ENCODE peak calls at places on chromosomes 5 and 9, in six cellular contexts. One of them, this sample, is unnamed.

GRCh38 chr5:159099049-159099760 is 511 bp downstream of the EBF1 start:
- DNase-seq in IMR-90: peak; percentile 63
- DNase-seq in H1: peak; percentile 60
- DNase-seq in neuronal stem cell: peak; percentile 53
- DNase-seq in mesenchymal stem cell: peak; percentile 60
- DNase-seq in trophoblast cell: peak; percentile 40
- DNase-seq in this sample: peak; percentile 36

GRCh38 chr9:35489313-35490154 is at the start of gene RUSC2:
- DNase-seq in IMR-90: peak; percentile 90
- DNase-seq in H1: peak; percentile 93
- DNase-seq in neuronal stem cell: peak; percentile 89
- DNase-seq in mesenchymal stem cell: peak; percentile 95
- DNase-seq in trophoblast cell: peak; percentile 94
- DNase-seq in this sample: peak; percentile 89

GRCh38 chr9:87149794-87150193 is 202.5 kb upstream of the GAS1 start:
- DNase-seq in IMR-90: peak; percentile 25
- DNase-seq in H1: no peak
- DNase-seq in neuronal stem cell: no peak
- DNase-seq in mesenchymal stem cell: no peak
- DNase-seq in trophoblast cell: no peak
- DNase-seq in this sample: no peak

GRCh38 chr5:150836703-150837102 is 9.6 kb upstream of the IRGM start:
- DNase-seq in IMR-90: no peak
- DNase-seq in H1: peak; percentile 49
- DNase-seq in neuronal stem cell: no peak
- DNase-seq in mesenchymal stem cell: no peak
- DNase-seq in trophoblast cell: peak; percentile 45
- DNase-seq in this sample: peak; percentile 84

GRCh38 chr5:107805819-107806218 is 135.1 kb upstream of the EFNA5 start:
- DNase-seq in IMR-90: no peak
- DNase-seq in H1: no peak
- DNase-seq in neuronal stem cell: peak; percentile 36
- DNase-seq in mesenchymal stem cell: no peak
- DNase-seq in trophoblast cell: no peak
- DNase-seq in this sample: no peak

GRCh38 chr9:20376042-20376441 is 246.3 kb downstream of the MLLT3 start:
- DNase-seq in IMR-90: no peak
- DNase-seq in H1: no peak
- DNase-seq in neuronal stem cell: no peak
- DNase-seq in mesenchymal stem cell: no peak
- DNase-seq in trophoblast cell: no peak
- DNase-seq in this sample: no peak

GRCh38 chr5:133446440-133446839 is 165.9 kb downstream of the FSTL4 start:
- DNase-seq in IMR-90: no peak
- DNase-seq in H1: no peak
- DNase-seq in neuronal stem cell: no peak
- DNase-seq in mesenchymal stem cell: no peak
- DNase-seq in trophoblast cell: no peak
- DNase-seq in this sample: no peak

GRCh38 chr9:93297659-93298497 is 113.9 kb downstream of the WNK2 start:
- DNase-seq in IMR-90: no peak
- DNase-seq in H1: peak; percentile 57
- DNase-seq in neuronal stem cell: no peak
- DNase-seq in mesenchymal stem cell: no peak
- DNase-seq in trophoblast cell: no peak
- DNase-seq in this sample: peak; percentile 57

GRCh38 chr5:73938280-73938937 is 312.4 kb downstream of the ARHGEF28 start:
- DNase-seq in IMR-90: peak; percentile 96
- DNase-seq in H1: no peak
- DNase-seq in neuronal stem cell: no peak
- DNase-seq in mesenchymal stem cell: peak; percentile 95
- DNase-seq in trophoblast cell: peak; percentile 94
- DNase-seq in this sample: no peak

GRCh38 chr5:171625646-171626045 is 160.0 kb upstream of the SMIM23 start:
- DNase-seq in IMR-90: no peak
- DNase-seq in H1: no peak
- DNase-seq in neuronal stem cell: no peak
- DNase-seq in mesenchymal stem cell: no peak
- DNase-seq in trophoblast cell: no peak
- DNase-seq in this sample: no peak

GRCh38 chr9:113720495-113720894 is 155.6 kb upstream of the ZNF618 start:
- DNase-seq in IMR-90: no peak
- DNase-seq in H1: peak; percentile 31
- DNase-seq in neuronal stem cell: no peak
- DNase-seq in mesenchymal stem cell: no peak
- DNase-seq in trophoblast cell: no peak
- DNase-seq in this sample: peak; percentile 32

GRCh38 chr5:10524376-10525123 is 39.3 kb upstream of the ANKRD33B start:
- DNase-seq in IMR-90: peak; percentile 97
- DNase-seq in H1: no peak
- DNase-seq in neuronal stem cell: no peak
- DNase-seq in mesenchymal stem cell: peak; percentile 82
- DNase-seq in trophoblast cell: peak; percentile 36
- DNase-seq in this sample: no peak

GRCh38 chr5:36450229-36451024 is 148.7 kb upstream of the RANBP3L start:
- DNase-seq in IMR-90: no peak
- DNase-seq in H1: no peak
- DNase-seq in neuronal stem cell: no peak
- DNase-seq in mesenchymal stem cell: no peak
- DNase-seq in trophoblast cell: no peak
- DNase-seq in this sample: no peak

GRCh38 chr5:78592735-78593386 is 55.7 kb downstream of the LHFPL2 start:
- DNase-seq in IMR-90: no peak
- DNase-seq in H1: no peak
- DNase-seq in neuronal stem cell: no peak
- DNase-seq in mesenchymal stem cell: no peak
- DNase-seq in trophoblast cell: no peak
- DNase-seq in this sample: no peak

GRCh38 chr5:135832263-135832555 is 2.3 kb upstream of the SLC25A48 start:
- DNase-seq in IMR-90: no peak
- DNase-seq in H1: no peak
- DNase-seq in neuronal stem cell: no peak
- DNase-seq in mesenchymal stem cell: no peak
- DNase-seq in trophoblast cell: no peak
- DNase-seq in this sample: no peak

GRCh38 chr9:77661696-77662095 is 13.6 kb upstream of the GNA14 start:
- DNase-seq in IMR-90: no peak
- DNase-seq in H1: no peak
- DNase-seq in neuronal stem cell: no peak
- DNase-seq in mesenchymal stem cell: no peak
- DNase-seq in trophoblast cell: no peak
- DNase-seq in this sample: no peak

GRCh38 chr9:18442629-18443491 is 31.1 kb upstream of the ADAMTSL1 start:
- DNase-seq in IMR-90: peak; percentile 87
- DNase-seq in H1: peak; percentile 70
- DNase-seq in neuronal stem cell: peak; percentile 67
- DNase-seq in mesenchymal stem cell: peak; percentile 70
- DNase-seq in trophoblast cell: peak; percentile 73
- DNase-seq in this sample: peak; percentile 85

GRCh38 chr5:69136296-69136695 is 30.7 kb upstream of the CCNB1 start:
- DNase-seq in IMR-90: no peak
- DNase-seq in H1: no peak
- DNase-seq in neuronal stem cell: no peak
- DNase-seq in mesenchymal stem cell: peak; percentile 41
- DNase-seq in trophoblast cell: peak; percentile 89
- DNase-seq in this sample: no peak

GRCh38 chr5:112036206-112036605 is 279.2 kb upstream of the NREP start:
- DNase-seq in IMR-90: peak; percentile 3
- DNase-seq in H1: no peak
- DNase-seq in neuronal stem cell: no peak
- DNase-seq in mesenchymal stem cell: no peak
- DNase-seq in trophoblast cell: peak; percentile 46
- DNase-seq in this sample: no peak

GRCh38 chr5:133753856-133754255 is 141.5 kb upstream of the FSTL4 start:
- DNase-seq in IMR-90: no peak
- DNase-seq in H1: no peak
- DNase-seq in neuronal stem cell: no peak
- DNase-seq in mesenchymal stem cell: no peak
- DNase-seq in trophoblast cell: no peak
- DNase-seq in this sample: no peak

GRCh38 chr5:152688561-152689274 is 283.6 kb upstream of the NMUR2 start:
- DNase-seq in IMR-90: peak; percentile 11
- DNase-seq in H1: no peak
- DNase-seq in neuronal stem cell: no peak
- DNase-seq in mesenchymal stem cell: peak; percentile 80
- DNase-seq in trophoblast cell: peak; percentile 67
- DNase-seq in this sample: no peak

GRCh38 chr9:11312976-11313375 is 700.2 kb upstream of the PTPRD start:
- DNase-seq in IMR-90: no peak
- DNase-seq in H1: no peak
- DNase-seq in neuronal stem cell: no peak
- DNase-seq in mesenchymal stem cell: peak; percentile 69
- DNase-seq in trophoblast cell: no peak
- DNase-seq in this sample: no peak

GRCh38 chr5:81750308-81751008 is 439 bp downstream of the SSBP2 start:
- DNase-seq in IMR-90: no peak
- DNase-seq in H1: no peak
- DNase-seq in neuronal stem cell: no peak
- DNase-seq in mesenchymal stem cell: no peak
- DNase-seq in trophoblast cell: no peak
- DNase-seq in this sample: no peak
- H4K8ac ChIP-seq in IMR-90: peak overlapping the region; percentile 17
- H4K8ac ChIP-seq in H1: peak overlapping the region; percentile 62
- H4K8ac ChIP-seq in neuronal stem cell: no peak overlapping the region
- H4K8ac ChIP-seq in mesenchymal stem cell: no peak overlapping the region
- H4K8ac ChIP-seq in trophoblast cell: no peak overlapping the region
- H4K8ac ChIP-seq in this sample: no peak overlapping the region

GRCh38 chr9:134496413-134497282 is 145.0 kb upstream of the COL5A1 start:
- DNase-seq in IMR-90: peak; percentile 74
- DNase-seq in H1: no peak
- DNase-seq in neuronal stem cell: no peak
- DNase-seq in mesenchymal stem cell: peak; percentile 36
- DNase-seq in trophoblast cell: peak; percentile 22
- DNase-seq in this sample: no peak

GRCh38 chr9:134494905-134495304 is 146.7 kb upstream of the COL5A1 start:
- DNase-seq in IMR-90: no peak
- DNase-seq in H1: no peak
- DNase-seq in neuronal stem cell: no peak
- DNase-seq in mesenchymal stem cell: no peak
- DNase-seq in trophoblast cell: no peak
- DNase-seq in this sample: no peak

GRCh38 chr9:134497283-134497860 is 144.2 kb upstream of the COL5A1 start:
- DNase-seq in IMR-90: peak; percentile 43
- DNase-seq in H1: no peak
- DNase-seq in neuronal stem cell: no peak
- DNase-seq in mesenchymal stem cell: peak; percentile 14
- DNase-seq in trophoblast cell: no peak
- DNase-seq in this sample: no peak

GRCh38 chr9:134494273-134494815 is 147.3 kb upstream of the COL5A1 start:
- DNase-seq in IMR-90: no peak
- DNase-seq in H1: no peak
- DNase-seq in neuronal stem cell: no peak
- DNase-seq in mesenchymal stem cell: no peak
- DNase-seq in trophoblast cell: no peak
- DNase-seq in this sample: no peak

DNA sequence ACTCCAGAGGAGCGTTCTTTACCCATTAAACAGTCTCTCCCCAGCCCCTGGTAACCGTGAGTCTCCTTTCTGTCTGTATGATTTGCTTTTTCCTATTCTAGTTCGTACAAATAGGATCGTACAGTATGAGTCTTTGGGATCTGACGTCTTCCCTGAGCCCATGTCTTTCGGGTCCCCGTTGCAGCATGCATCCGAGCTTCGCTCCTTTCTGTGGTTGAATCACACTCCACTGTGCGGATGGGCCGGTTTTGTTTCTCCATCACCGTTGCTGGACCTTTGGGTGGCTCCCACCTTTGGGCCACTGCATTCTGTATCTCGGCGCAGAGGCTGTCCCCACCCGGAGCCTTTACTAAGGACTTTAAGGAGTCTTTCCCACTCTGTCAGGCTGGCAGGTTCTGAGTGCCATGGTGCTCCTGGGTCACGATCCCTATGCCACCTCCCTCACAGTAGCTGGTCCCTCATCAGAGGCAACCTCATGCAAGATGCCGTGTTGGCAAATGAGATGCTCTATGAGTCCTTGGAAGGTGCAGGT is 145.7 kb upstream of the COL5A1 start:
- DNase-seq in IMR-90: no peak
- DNase-seq in H1: no peak
- DNase-seq in neuronal stem cell: no peak
- DNase-seq in mesenchymal stem cell: no peak
- DNase-seq in trophoblast cell: no peak
- DNase-seq in this sample: no peak
- H3K14ac ChIP-seq in IMR-90: peak overlapping the region; percentile 57
- H3K14ac ChIP-seq in H1: no peak overlapping the region
- H3K14ac ChIP-seq in neuronal stem cell: peak overlapping the region; percentile 90
- H3K14ac ChIP-seq in mesenchymal stem cell: peak overlapping the region; percentile 67
- H3K14ac ChIP-seq in trophoblast cell: no peak overlapping the region
- H3K14ac ChIP-seq in this sample: no peak overlapping the region

GRCh38 chr5:179680014-179680779 is 637 bp downstream of the CBY3 start:
- DNase-seq in IMR-90: no peak
- DNase-seq in H1: no peak
- DNase-seq in neuronal stem cell: no peak
- DNase-seq in mesenchymal stem cell: no peak
- DNase-seq in trophoblast cell: no peak
- DNase-seq in this sample: no peak
- H4K8ac ChIP-seq in IMR-90: no peak overlapping the region
- H4K8ac ChIP-seq in H1: no peak overlapping the region
- H4K8ac ChIP-seq in neuronal stem cell: no peak overlapping the region
- H4K8ac ChIP-seq in mesenchymal stem cell: no peak overlapping the region
- H4K8ac ChIP-seq in trophoblast cell: no peak overlapping the region
- H4K8ac ChIP-seq in this sample: no peak overlapping the region

GRCh38 chr5:8553364-8553763 is 684.4 kb downstream of the MTRR start:
- DNase-seq in IMR-90: no peak
- DNase-seq in H1: no peak
- DNase-seq in neuronal stem cell: no peak
- DNase-seq in mesenchymal stem cell: no peak
- DNase-seq in trophoblast cell: no peak
- DNase-seq in this sample: no peak

GRCh38 chr5:8550921-8551320 is 682.0 kb downstream of the MTRR start:
- DNase-seq in IMR-90: no peak
- DNase-seq in H1: no peak
- DNase-seq in neuronal stem cell: no peak
- DNase-seq in mesenchymal stem cell: no peak
- DNase-seq in trophoblast cell: no peak
- DNase-seq in this sample: no peak
- H3K14ac ChIP-seq in IMR-90: no peak overlapping the region
- H3K14ac ChIP-seq in H1: no peak overlapping the region
- H3K14ac ChIP-seq in neuronal stem cell: no peak overlapping the region
- H3K14ac ChIP-seq in mesenchymal stem cell: no peak overlapping the region
- H3K14ac ChIP-seq in trophoblast cell: no peak overlapping the region
- H3K14ac ChIP-seq in this sample: no peak overlapping the region

This sample was measured in H9.